ENCODE peak calls at places on chromosomes 1 and 21, in seven cellular contexts. H, Z, V, I, N, U and A are unnamed samples.

GRCh38 chr1:232417849-232418248 is 212.1 kb downstream of the SIPA1L2 start:
- DNase-seq in H (no peak), Z (no peak), V (no peak), I (no peak), N (no peak), U (no peak), A (no peak)

GRCh38 chr1:236603896-236604217 is 459 bp downstream of the HEATR1 start:
- DNase-seq in H (no peak), Z (no peak), V (peak), I (peak), N (no peak), U (no peak), A (no peak)

GRCh38 chr1:56970280-56970679 is 4.5 kb upstream of the C8B start:
- DNase-seq in H (no peak), Z (no peak), V (no peak), I (no peak), N (no peak), U (peak), A (no peak)

GRCh38 chr1:240193699-240194098 is 102.0 kb downstream of the FMN2 start:
- DNase-seq in H (no peak), Z (no peak), V (no peak), I (no peak), N (no peak), U (no peak), A (no peak)

GRCh38 chr1:197909346-197909745 is 6.9 kb downstream of the C1orf53 start:
- DNase-seq in H (no peak), Z (no peak), V (peak), I (no peak), N (no peak), U (no peak), A (no peak)

GRCh38 chr1:154263465-154264332 is 8.7 kb upstream of the HAX1 start:
- DNase-seq in H (no peak), Z (no peak), V (no peak), I (no peak), N (no peak), U (no peak), A (no peak)

GRCh38 chr1:188611432-188611831 is 1782.7 kb downstream of the PLA2G4A start:
- DNase-seq in H (no peak), Z (no peak), V (no peak), I (no peak), N (no peak), U (no peak), A (no peak)

GRCh38 chr1:51729156-51729823 is 112.4 kb downstream of the OSBPL9 start:
- DNase-seq in H (peak), Z (peak), V (peak), I (peak), N (peak), U (peak), A (peak)

GRCh38 chr1:38662141-38662540 is 197.4 kb downstream of the RRAGC start:
- DNase-seq in H (no peak), Z (no peak), V (no peak), I (no peak), N (no peak), U (no peak), A (no peak)

GRCh38 chr1:65572701-65573421 is 152.4 kb downstream of the LEPR start:
- DNase-seq in H (no peak), Z (no peak), V (peak), I (peak), N (no peak), U (no peak), A (no peak)

GRCh38 chr1:52629021-52629643 is 3.8 kb upstream of the SHISAL2A start:
- DNase-seq in H (no peak), Z (peak), V (peak), I (no peak), N (no peak), U (peak), A (peak)

GRCh38 chr1:16257968-16258367 is 21.0 kb upstream of the CPLANE2 start:
- DNase-seq in H (no peak), Z (no peak), V (no peak), I (no peak), N (no peak), U (no peak), A (no peak)

GRCh38 chr1:39928809-39929587 is 25.9 kb upstream of the MFSD2A start:
- DNase-seq in H (no peak), Z (no peak), V (no peak), I (no peak), N (no peak), U (no peak), A (no peak)

GRCh38 chr1:176605151-176605550 is 142.2 kb downstream of the PAPPA2 start:
- DNase-seq in H (no peak), Z (no peak), V (no peak), I (no peak), N (no peak), U (no peak), A (no peak)

GRCh38 chr1:28129150-28129549 is 40.7 kb upstream of the EYA3 start:
- DNase-seq in H (peak), Z (no peak), V (no peak), I (no peak), N (no peak), U (no peak), A (no peak)

GRCh38 chr1:30242178-30242577 is 481.2 kb downstream of the MATN1 start:
- DNase-seq in H (no peak), Z (no peak), V (no peak), I (no peak), N (no peak), U (no peak), A (no peak)

GRCh38 chr21:40404319-40404906 is 442.5 kb downstream of the DSCAM start:
- DNase-seq in H (no peak), Z (no peak), V (no peak), I (no peak), N (no peak), U (no peak), A (peak)

GRCh38 chr21:39016740-39017315 is 166.4 kb downstream of the PSMG1 start:
- DNase-seq in H (no peak), Z (no peak), V (no peak), I (no peak), N (peak), U (no peak), A (no peak)

GRCh38 chr1:18735369-18735997 is 104.8 kb downstream of the PAX7 start:
- DNase-seq in H (no peak), Z (no peak), V (no peak), I (no peak), N (no peak), U (no peak), A (no peak)

GRCh38 chr1:41891403-41891896 is 27.3 kb downstream of the HIVEP3 start:
- DNase-seq in H (no peak), Z (no peak), V (peak), I (peak), N (peak), U (peak), A (no peak)

GRCh38 chr1:51058863-51059262 is 43.2 kb upstream of the C1orf185 start:
- DNase-seq in H (no peak), Z (no peak), V (no peak), I (peak), N (peak), U (peak), A (peak)

GRCh38 chr1:225447649-225448048 is 19.8 kb upstream of the LBR start:
- DNase-seq in H (no peak), Z (no peak), V (no peak), I (no peak), N (no peak), U (no peak), A (no peak)

GRCh38 chr21:33021667-33022066 is 4.1 kb upstream of the OLIG2 start:
- DNase-seq in H (no peak), Z (peak), V (no peak), I (no peak), N (no peak), U (no peak), A (no peak)

GRCh38 chr1:6918286-6918907 is 133.1 kb downstream of the CAMTA1 start:
- DNase-seq in H (no peak), Z (no peak), V (no peak), I (no peak), N (no peak), U (no peak), A (no peak)

GRCh38 chr1:65297686-65298085 is 11.7 kb upstream of the DNAJC6 start:
- DNase-seq in H (no peak), Z (no peak), V (no peak), I (no peak), N (no peak), U (no peak), A (no peak)

GRCh38 chr1:41733725-41734124 is 185.0 kb downstream of the HIVEP3 start:
- DNase-seq in H (no peak), Z (no peak), V (no peak), I (no peak), N (no peak), U (no peak), A (no peak)

GRCh38 chr1:204404629-204405028 is 7.0 kb downstream of the PPP1R15B start:
- DNase-seq in H (no peak), Z (no peak), V (no peak), I (no peak), N (no peak), U (peak), A (no peak)

GRCh38 chr21:33067045-33067444 is 2.9 kb upstream of the OLIG1 start:
- DNase-seq in H (no peak), Z (no peak), V (no peak), I (no peak), N (no peak), U (no peak), A (no peak)

GRCh38 chr1:100268202-100268601 is 2.2 kb downstream of the RTCA start:
- DNase-seq in H (no peak), Z (no peak), V (no peak), I (no peak), N (no peak), U (peak), A (no peak)

GRCh38 chr1:95287825-95288224 is 53.8 kb downstream of the RWDD3 start:
- DNase-seq in H (no peak), Z (no peak), V (no peak), I (no peak), N (no peak), U (peak), A (no peak)

GRCh38 chr1:17826165-17826488 is 71.0 kb downstream of the ACTL8 start:
- DNase-seq in H (peak), Z (peak), V (peak), I (peak), N (no peak), U (peak), A (peak)

GRCh38 chr1:34761776-34762307 is 2.3 kb downstream of the GJB4 start:
- DNase-seq in H (no peak), Z (no peak), V (no peak), I (no peak), N (no peak), U (no peak), A (no peak)

GRCh38 chr1:196438324-196438723 is 169.9 kb downstream of the KCNT2 start:
- DNase-seq in H (no peak), Z (no peak), V (no peak), I (peak), N (no peak), U (peak), A (no peak)

DNA sequence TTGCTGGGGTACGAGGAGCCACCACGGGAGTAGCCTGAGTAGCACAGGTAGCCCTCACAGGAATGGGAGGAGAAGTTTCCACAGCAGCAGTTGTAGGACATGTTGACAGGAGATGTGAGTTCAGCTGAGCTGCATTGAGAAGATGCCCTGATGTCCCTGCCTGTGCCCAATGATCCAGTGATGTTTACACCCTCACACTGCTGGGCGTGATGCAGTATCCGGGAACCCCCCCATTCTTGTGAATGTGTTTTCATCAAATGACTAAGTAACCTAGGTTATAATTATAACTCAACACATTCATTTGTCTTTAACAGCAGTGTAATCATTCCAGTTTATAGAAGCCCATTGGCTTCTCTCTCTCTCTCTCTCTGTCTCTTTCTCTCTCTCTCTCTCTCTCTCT is at the start of gene KRTAP23-1:
- DNase-seq in H (no peak), Z (no peak), V (no peak), I (no peak), N (no peak), U (no peak), A (no peak)
- TF ChIP-seq JUND in H (no peak), Z (no peak), V (no peak), I (no peak), N (no peak), U (no peak), A (no peak)

DNA sequence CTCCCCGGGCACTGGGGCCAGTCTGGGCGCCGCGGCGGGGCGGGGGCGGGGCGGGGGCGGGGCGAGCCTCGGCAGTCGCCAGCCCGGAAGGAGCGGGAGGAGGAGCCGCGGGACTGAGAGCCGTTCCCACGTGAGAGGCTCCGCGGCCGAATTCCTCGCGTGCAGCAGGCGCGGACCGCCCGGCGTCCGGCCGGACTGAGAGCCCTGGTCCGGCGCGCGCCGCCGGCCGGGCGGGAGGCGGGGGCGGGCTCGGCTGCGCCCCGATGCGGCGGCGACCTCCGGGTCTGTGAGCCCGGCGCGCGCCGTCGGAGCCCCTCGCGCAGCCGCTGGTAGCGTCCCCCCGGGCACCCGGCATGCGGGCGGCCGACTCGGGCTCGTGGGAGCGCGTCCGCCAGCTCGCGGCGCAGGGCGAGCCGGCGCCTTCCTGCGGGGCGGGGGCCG is 229.5 kb upstream of the TMEM51 start:
- DNase-seq in H (peak), Z (no peak), V (peak), I (peak), N (no peak), U (no peak), A (peak)
- TF ChIP-seq JUND in H (no peak), Z (no peak), V (no peak), I (no peak), N (no peak), U (no peak), A (no peak)

GRCh38 chr1:47871799-47872353 is 125.3 kb downstream of the TRABD2B start:
- DNase-seq in H (peak), Z (no peak), V (no peak), I (no peak), N (no peak), U (peak), A (no peak)
- TF ChIP-seq JUND in H (peak), Z (no peak), V (no peak), I (no peak), N (no peak), U (peak), A (no peak)

DNA sequence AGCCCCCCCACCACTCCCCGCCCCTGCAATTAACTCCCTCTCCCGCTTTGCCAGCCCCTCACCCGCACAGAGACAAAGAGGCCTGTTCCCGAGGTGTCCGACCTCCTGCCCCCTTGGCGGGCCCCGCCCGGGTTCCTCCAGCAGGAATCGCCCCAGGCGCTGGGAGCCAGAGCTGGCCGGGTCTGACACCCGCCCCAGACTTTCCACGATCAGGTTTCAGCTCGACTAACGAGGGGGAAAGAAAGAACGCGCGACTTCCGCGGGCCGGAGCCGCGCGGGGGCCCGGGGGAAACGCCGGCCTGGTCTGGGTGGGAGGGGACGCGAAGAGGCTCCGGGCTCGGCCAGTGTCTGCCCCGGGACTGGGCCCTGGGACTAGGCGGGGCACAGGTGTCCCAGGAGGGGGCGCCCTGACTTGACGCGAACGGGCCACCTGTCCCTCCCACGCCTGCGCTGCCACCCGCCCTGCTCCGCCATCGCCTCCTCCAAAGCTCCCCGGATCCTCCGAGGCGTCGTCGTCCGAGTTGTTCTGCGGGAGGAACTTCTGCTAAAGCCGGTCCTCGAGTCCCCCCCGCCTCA is 36.3 kb upstream of the HHAT start:
- DNase-seq in H (peak), Z (peak), V (peak), I (peak), N (no peak), U (no peak), A (peak)
- TF ChIP-seq JUND in H (no peak), Z (no peak), V (no peak), I (no peak), N (no peak), U (no peak), A (no peak)

DNA sequence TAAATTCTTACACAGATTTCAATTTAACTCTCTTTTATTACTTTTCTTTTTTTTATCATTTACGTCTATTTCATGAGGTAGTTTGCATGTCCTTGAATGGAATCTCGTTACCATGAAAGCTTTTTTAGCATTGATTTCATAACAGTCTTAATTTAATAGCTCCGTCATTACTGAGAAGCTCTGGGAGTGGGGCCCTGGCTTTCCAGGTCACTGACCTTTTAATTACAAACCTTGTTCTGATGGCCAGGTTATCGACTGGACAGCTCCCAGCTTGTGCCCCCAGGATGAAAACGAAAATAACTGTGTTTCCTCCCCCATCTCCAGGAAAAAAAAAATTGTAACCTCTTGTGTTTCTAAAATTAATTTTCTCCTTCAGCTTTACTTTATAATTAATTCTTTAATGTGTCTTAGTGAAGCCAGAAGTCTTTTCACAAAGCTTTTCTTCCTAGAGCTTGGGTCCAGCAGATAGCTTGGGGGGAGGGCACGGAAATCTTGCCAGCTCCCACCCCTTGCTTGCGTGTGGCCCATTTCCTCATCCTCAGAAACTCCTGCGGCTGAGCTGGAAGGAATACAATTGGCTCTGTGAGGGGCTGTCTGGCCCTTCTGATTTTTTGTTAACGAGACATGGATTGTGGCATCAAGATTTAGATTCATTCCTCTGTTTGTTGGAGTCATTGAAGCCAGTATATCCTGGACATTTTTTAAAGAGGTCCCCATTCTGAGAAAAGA is 65.7 kb downstream of the PEX14 start:
- DNase-seq in H (no peak), Z (no peak), V (peak), I (no peak), N (no peak), U (no peak), A (no peak)
- TF ChIP-seq JUND in H (no peak), Z (no peak), V (no peak), I (no peak), N (no peak), U (no peak), A (no peak)

GRCh38 chr1:108502138-108502537 is 52.0 kb downstream of the NBPF6 start:
- DNase-seq in H (no peak), Z (no peak), V (no peak), I (no peak), N (no peak), U (no peak), A (no peak)
- TF ChIP-seq JUND in H (no peak), Z (no peak), V (no peak), I (no peak), N (no peak), U (no peak), A (no peak)

DNA sequence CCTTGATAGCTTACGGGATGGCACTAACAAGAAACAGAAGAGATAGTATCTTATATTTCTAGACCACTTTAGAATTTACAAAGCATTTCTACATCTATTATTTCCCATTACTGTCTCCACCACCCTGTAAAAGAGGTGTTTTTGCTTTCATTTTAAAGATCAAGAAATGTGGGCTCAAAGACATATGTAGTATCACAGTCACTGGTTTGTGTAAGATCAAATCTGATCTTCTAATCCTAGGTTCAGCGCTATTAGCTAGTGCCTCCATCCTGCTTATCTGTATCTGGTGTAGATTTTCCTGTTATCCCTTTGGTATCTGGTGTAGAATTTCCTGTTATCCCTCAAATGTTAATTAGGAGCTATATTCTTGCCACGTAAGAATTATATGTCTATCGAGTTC is 23.6 kb upstream of the ZRANB2 start:
- DNase-seq in H (no peak), Z (no peak), V (peak), I (no peak), N (no peak), U (no peak), A (no peak)
- TF ChIP-seq JUND in H (no peak), Z (no peak), V (no peak), I (no peak), N (no peak), U (no peak), A (no peak)